ENCODE peak calls at places on chromosomes 16 and 17, in eight cellular contexts. One of them, this sample, is unnamed.

GRCh38 chr17:44489581-44489980 is 13.6 kb downstream of the GPATCH8 start:
- DNase-seq in stimulated activated CD8-positive, alpha-beta memory T cell treated with anti-CD3 and anti-CD28 coated beads, Interleukin-12 subunit alpha, Interleukin-12 subunit beta, amount 100 ng/mL, for 4 hours: no peak
- DNase-seq in germinal center: no peak
- DNase-seq in HFFc6: no peak
- DNase-seq in iris pigment epithelial cell: no peak
- DNase-seq in NCI-H1048: no peak
- DNase-seq in stimulated activated CD4-positive, alpha-beta T cell treated with anti-CD3 and anti-CD28 coated beads, TNF-alpha, amount 100 ng/mL, for 1 hour: no peak
- DNase-seq in A549: no peak
- DNase-seq in this sample: no peak

GRCh38 chr17:64507418-64507766 is 615 bp downstream of the CEP95 start:
- DNase-seq in stimulated activated CD8-positive, alpha-beta memory T cell treated with anti-CD3 and anti-CD28 coated beads, Interleukin-12 subunit alpha, Interleukin-12 subunit beta, amount 100 ng/mL, for 4 hours: no peak
- DNase-seq in germinal center: peak
- DNase-seq in HFFc6: peak
- DNase-seq in iris pigment epithelial cell: peak
- DNase-seq in NCI-H1048: peak
- DNase-seq in stimulated activated CD4-positive, alpha-beta T cell treated with anti-CD3 and anti-CD28 coated beads, TNF-alpha, amount 100 ng/mL, for 1 hour: no peak
- DNase-seq in A549: peak
- DNase-seq in this sample: no peak

GRCh38 chr16:48385272-48385953 is at the start of gene SIAH1:
- DNase-seq in stimulated activated CD8-positive, alpha-beta memory T cell treated with anti-CD3 and anti-CD28 coated beads, Interleukin-12 subunit alpha, Interleukin-12 subunit beta, amount 100 ng/mL, for 4 hours: peak
- DNase-seq in germinal center: peak
- DNase-seq in HFFc6: peak
- DNase-seq in iris pigment epithelial cell: peak
- DNase-seq in NCI-H1048: peak
- DNase-seq in stimulated activated CD4-positive, alpha-beta T cell treated with anti-CD3 and anti-CD28 coated beads, TNF-alpha, amount 100 ng/mL, for 1 hour: peak
- DNase-seq in A549: peak
- DNase-seq in this sample: no peak

GRCh38 chr16:59913666-59914065 is 1179.5 kb upstream of the GOT2 start:
- DNase-seq in stimulated activated CD8-positive, alpha-beta memory T cell treated with anti-CD3 and anti-CD28 coated beads, Interleukin-12 subunit alpha, Interleukin-12 subunit beta, amount 100 ng/mL, for 4 hours: no peak
- DNase-seq in germinal center: no peak
- DNase-seq in HFFc6: no peak
- DNase-seq in iris pigment epithelial cell: no peak
- DNase-seq in NCI-H1048: no peak
- DNase-seq in stimulated activated CD4-positive, alpha-beta T cell treated with anti-CD3 and anti-CD28 coated beads, TNF-alpha, amount 100 ng/mL, for 1 hour: no peak
- DNase-seq in A549: no peak
- DNase-seq in this sample: no peak

GRCh38 chr17:42422412-42422957 is 571 bp downstream of the CAVIN1 start:
- DNase-seq in stimulated activated CD8-positive, alpha-beta memory T cell treated with anti-CD3 and anti-CD28 coated beads, Interleukin-12 subunit alpha, Interleukin-12 subunit beta, amount 100 ng/mL, for 4 hours: no peak
- DNase-seq in germinal center: no peak
- DNase-seq in HFFc6: no peak
- DNase-seq in iris pigment epithelial cell: peak
- DNase-seq in NCI-H1048: no peak
- DNase-seq in stimulated activated CD4-positive, alpha-beta T cell treated with anti-CD3 and anti-CD28 coated beads, TNF-alpha, amount 100 ng/mL, for 1 hour: no peak
- DNase-seq in A549: no peak
- DNase-seq in this sample: no peak

GRCh38 chr17:58341861-58342475 is 10.0 kb downstream of the SUPT4H1 start:
- DNase-seq in stimulated activated CD8-positive, alpha-beta memory T cell treated with anti-CD3 and anti-CD28 coated beads, Interleukin-12 subunit alpha, Interleukin-12 subunit beta, amount 100 ng/mL, for 4 hours: no peak
- DNase-seq in germinal center: no peak
- DNase-seq in HFFc6: no peak
- DNase-seq in iris pigment epithelial cell: no peak
- DNase-seq in NCI-H1048: no peak
- DNase-seq in stimulated activated CD4-positive, alpha-beta T cell treated with anti-CD3 and anti-CD28 coated beads, TNF-alpha, amount 100 ng/mL, for 1 hour: no peak
- DNase-seq in A549: no peak
- DNase-seq in this sample: no peak

GRCh38 chr17:37702605-37703004 is 42.3 kb downstream of the HNF1B start:
- DNase-seq in stimulated activated CD8-positive, alpha-beta memory T cell treated with anti-CD3 and anti-CD28 coated beads, Interleukin-12 subunit alpha, Interleukin-12 subunit beta, amount 100 ng/mL, for 4 hours: no peak
- DNase-seq in germinal center: no peak
- DNase-seq in HFFc6: peak
- DNase-seq in iris pigment epithelial cell: peak
- DNase-seq in NCI-H1048: no peak
- DNase-seq in stimulated activated CD4-positive, alpha-beta T cell treated with anti-CD3 and anti-CD28 coated beads, TNF-alpha, amount 100 ng/mL, for 1 hour: no peak
- DNase-seq in A549: peak
- DNase-seq in this sample: no peak

GRCh38 chr16:4673387-4674046 is 19.8 kb upstream of the NUDT16L1 start:
- DNase-seq in stimulated activated CD8-positive, alpha-beta memory T cell treated with anti-CD3 and anti-CD28 coated beads, Interleukin-12 subunit alpha, Interleukin-12 subunit beta, amount 100 ng/mL, for 4 hours: no peak
- DNase-seq in germinal center: no peak
- DNase-seq in HFFc6: no peak
- DNase-seq in iris pigment epithelial cell: no peak
- DNase-seq in NCI-H1048: no peak
- DNase-seq in stimulated activated CD4-positive, alpha-beta T cell treated with anti-CD3 and anti-CD28 coated beads, TNF-alpha, amount 100 ng/mL, for 1 hour: no peak
- DNase-seq in A549: no peak
- DNase-seq in this sample: no peak

GRCh38 chr16:56606688-56607618 is 1.4 kb upstream of the MT2A start:
- DNase-seq in stimulated activated CD8-positive, alpha-beta memory T cell treated with anti-CD3 and anti-CD28 coated beads, Interleukin-12 subunit alpha, Interleukin-12 subunit beta, amount 100 ng/mL, for 4 hours: no peak
- DNase-seq in germinal center: no peak
- DNase-seq in HFFc6: peak
- DNase-seq in iris pigment epithelial cell: peak
- DNase-seq in NCI-H1048: no peak
- DNase-seq in stimulated activated CD4-positive, alpha-beta T cell treated with anti-CD3 and anti-CD28 coated beads, TNF-alpha, amount 100 ng/mL, for 1 hour: no peak
- DNase-seq in A549: peak
- DNase-seq in this sample: no peak

GRCh38 chr16:88374736-88375135 is 8.0 kb upstream of the ZNF469 start:
- DNase-seq in stimulated activated CD8-positive, alpha-beta memory T cell treated with anti-CD3 and anti-CD28 coated beads, Interleukin-12 subunit alpha, Interleukin-12 subunit beta, amount 100 ng/mL, for 4 hours: no peak
- DNase-seq in germinal center: no peak
- DNase-seq in HFFc6: no peak
- DNase-seq in iris pigment epithelial cell: no peak
- DNase-seq in NCI-H1048: no peak
- DNase-seq in stimulated activated CD4-positive, alpha-beta T cell treated with anti-CD3 and anti-CD28 coated beads, TNF-alpha, amount 100 ng/mL, for 1 hour: no peak
- DNase-seq in A549: no peak
- DNase-seq in this sample: no peak

GRCh38 chr17:16215965-16216316 is 607 bp upstream of the NCOR1 start:
- DNase-seq in stimulated activated CD8-positive, alpha-beta memory T cell treated with anti-CD3 and anti-CD28 coated beads, Interleukin-12 subunit alpha, Interleukin-12 subunit beta, amount 100 ng/mL, for 4 hours: no peak
- DNase-seq in germinal center: peak
- DNase-seq in HFFc6: no peak
- DNase-seq in iris pigment epithelial cell: peak
- DNase-seq in NCI-H1048: no peak
- DNase-seq in stimulated activated CD4-positive, alpha-beta T cell treated with anti-CD3 and anti-CD28 coated beads, TNF-alpha, amount 100 ng/mL, for 1 hour: no peak
- DNase-seq in A549: no peak
- DNase-seq in this sample: no peak

GRCh38 chr16:57444711-57445110 is 2.5 kb downstream of the CIAPIN1 start:
- DNase-seq in stimulated activated CD8-positive, alpha-beta memory T cell treated with anti-CD3 and anti-CD28 coated beads, Interleukin-12 subunit alpha, Interleukin-12 subunit beta, amount 100 ng/mL, for 4 hours: no peak
- DNase-seq in germinal center: no peak
- DNase-seq in HFFc6: no peak
- DNase-seq in iris pigment epithelial cell: peak
- DNase-seq in NCI-H1048: no peak
- DNase-seq in stimulated activated CD4-positive, alpha-beta T cell treated with anti-CD3 and anti-CD28 coated beads, TNF-alpha, amount 100 ng/mL, for 1 hour: no peak
- DNase-seq in A549: no peak
- DNase-seq in this sample: no peak

GRCh38 chr17:81197409-81197795 is 25.4 kb downstream of the CEP131 start:
- DNase-seq in stimulated activated CD8-positive, alpha-beta memory T cell treated with anti-CD3 and anti-CD28 coated beads, Interleukin-12 subunit alpha, Interleukin-12 subunit beta, amount 100 ng/mL, for 4 hours: no peak
- DNase-seq in germinal center: no peak
- DNase-seq in HFFc6: no peak
- DNase-seq in iris pigment epithelial cell: no peak
- DNase-seq in NCI-H1048: no peak
- DNase-seq in stimulated activated CD4-positive, alpha-beta T cell treated with anti-CD3 and anti-CD28 coated beads, TNF-alpha, amount 100 ng/mL, for 1 hour: no peak
- DNase-seq in A549: no peak
- DNase-seq in this sample: no peak

GRCh38 chr17:80859004-80859941 is 132.4 kb upstream of the CHMP6 start:
- DNase-seq in stimulated activated CD8-positive, alpha-beta memory T cell treated with anti-CD3 and anti-CD28 coated beads, Interleukin-12 subunit alpha, Interleukin-12 subunit beta, amount 100 ng/mL, for 4 hours: no peak
- DNase-seq in germinal center: no peak
- DNase-seq in HFFc6: peak
- DNase-seq in iris pigment epithelial cell: peak
- DNase-seq in NCI-H1048: no peak
- DNase-seq in stimulated activated CD4-positive, alpha-beta T cell treated with anti-CD3 and anti-CD28 coated beads, TNF-alpha, amount 100 ng/mL, for 1 hour: no peak
- DNase-seq in A549: no peak
- DNase-seq in this sample: no peak

GRCh38 chr16:20740901-20741491 is 622 bp downstream of the THUMPD1 start:
- DNase-seq in stimulated activated CD8-positive, alpha-beta memory T cell treated with anti-CD3 and anti-CD28 coated beads, Interleukin-12 subunit alpha, Interleukin-12 subunit beta, amount 100 ng/mL, for 4 hours: peak
- DNase-seq in germinal center: peak
- DNase-seq in HFFc6: peak
- DNase-seq in iris pigment epithelial cell: peak
- DNase-seq in NCI-H1048: no peak
- DNase-seq in stimulated activated CD4-positive, alpha-beta T cell treated with anti-CD3 and anti-CD28 coated beads, TNF-alpha, amount 100 ng/mL, for 1 hour: peak
- DNase-seq in A549: peak
- DNase-seq in this sample: no peak

GRCh38 chr16:81212830-81213465 is 25.5 kb upstream of the BCO1 start:
- DNase-seq in stimulated activated CD8-positive, alpha-beta memory T cell treated with anti-CD3 and anti-CD28 coated beads, Interleukin-12 subunit alpha, Interleukin-12 subunit beta, amount 100 ng/mL, for 4 hours: no peak
- DNase-seq in germinal center: no peak
- DNase-seq in HFFc6: no peak
- DNase-seq in iris pigment epithelial cell: no peak
- DNase-seq in NCI-H1048: no peak
- DNase-seq in stimulated activated CD4-positive, alpha-beta T cell treated with anti-CD3 and anti-CD28 coated beads, TNF-alpha, amount 100 ng/mL, for 1 hour: no peak
- DNase-seq in A549: no peak
- DNase-seq in this sample: no peak

GRCh38 chr16:29996773-29997250 is 771 bp downstream of the INO80E start:
- DNase-seq in stimulated activated CD8-positive, alpha-beta memory T cell treated with anti-CD3 and anti-CD28 coated beads, Interleukin-12 subunit alpha, Interleukin-12 subunit beta, amount 100 ng/mL, for 4 hours: no peak
- DNase-seq in germinal center: no peak
- DNase-seq in HFFc6: no peak
- DNase-seq in iris pigment epithelial cell: no peak
- DNase-seq in NCI-H1048: no peak
- DNase-seq in stimulated activated CD4-positive, alpha-beta T cell treated with anti-CD3 and anti-CD28 coated beads, TNF-alpha, amount 100 ng/mL, for 1 hour: no peak
- DNase-seq in A549: no peak
- DNase-seq in this sample: no peak

GRCh38 chr16:9184354-9184690 is 92.9 kb downstream of the HAPSTR1 start:
- DNase-seq in stimulated activated CD8-positive, alpha-beta memory T cell treated with anti-CD3 and anti-CD28 coated beads, Interleukin-12 subunit alpha, Interleukin-12 subunit beta, amount 100 ng/mL, for 4 hours: no peak
- DNase-seq in germinal center: no peak
- DNase-seq in HFFc6: no peak
- DNase-seq in iris pigment epithelial cell: no peak
- DNase-seq in NCI-H1048: no peak
- DNase-seq in stimulated activated CD4-positive, alpha-beta T cell treated with anti-CD3 and anti-CD28 coated beads, TNF-alpha, amount 100 ng/mL, for 1 hour: no peak
- DNase-seq in A549: no peak
- DNase-seq in this sample: no peak

GRCh38 chr17:35893751-35894150 is 13.6 kb upstream of the CCL5 start:
- DNase-seq in stimulated activated CD8-positive, alpha-beta memory T cell treated with anti-CD3 and anti-CD28 coated beads, Interleukin-12 subunit alpha, Interleukin-12 subunit beta, amount 100 ng/mL, for 4 hours: no peak
- DNase-seq in germinal center: no peak
- DNase-seq in HFFc6: no peak
- DNase-seq in iris pigment epithelial cell: no peak
- DNase-seq in NCI-H1048: no peak
- DNase-seq in stimulated activated CD4-positive, alpha-beta T cell treated with anti-CD3 and anti-CD28 coated beads, TNF-alpha, amount 100 ng/mL, for 1 hour: no peak
- DNase-seq in A549: no peak
- DNase-seq in this sample: no peak

GRCh38 chr17:49715221-49715620 is 7.5 kb upstream of the SLC35B1 start:
- DNase-seq in stimulated activated CD8-positive, alpha-beta memory T cell treated with anti-CD3 and anti-CD28 coated beads, Interleukin-12 subunit alpha, Interleukin-12 subunit beta, amount 100 ng/mL, for 4 hours: no peak
- DNase-seq in germinal center: no peak
- DNase-seq in HFFc6: no peak
- DNase-seq in iris pigment epithelial cell: no peak
- DNase-seq in NCI-H1048: no peak
- DNase-seq in stimulated activated CD4-positive, alpha-beta T cell treated with anti-CD3 and anti-CD28 coated beads, TNF-alpha, amount 100 ng/mL, for 1 hour: no peak
- DNase-seq in A549: no peak
- DNase-seq in this sample: no peak

GRCh38 chr17:58335061-58335731 is 6.6 kb upstream of the TSPOAP1 start:
- DNase-seq in stimulated activated CD8-positive, alpha-beta memory T cell treated with anti-CD3 and anti-CD28 coated beads, Interleukin-12 subunit alpha, Interleukin-12 subunit beta, amount 100 ng/mL, for 4 hours: no peak
- DNase-seq in germinal center: no peak
- DNase-seq in HFFc6: no peak
- DNase-seq in iris pigment epithelial cell: no peak
- DNase-seq in NCI-H1048: no peak
- DNase-seq in stimulated activated CD4-positive, alpha-beta T cell treated with anti-CD3 and anti-CD28 coated beads, TNF-alpha, amount 100 ng/mL, for 1 hour: no peak
- DNase-seq in A549: no peak
- DNase-seq in this sample: no peak

GRCh38 chr17:5584971-5585794 is 874 bp upstream of the NLRP1 start:
- DNase-seq in stimulated activated CD8-positive, alpha-beta memory T cell treated with anti-CD3 and anti-CD28 coated beads, Interleukin-12 subunit alpha, Interleukin-12 subunit beta, amount 100 ng/mL, for 4 hours: no peak
- DNase-seq in germinal center: no peak
- DNase-seq in HFFc6: peak
- DNase-seq in iris pigment epithelial cell: peak
- DNase-seq in NCI-H1048: no peak
- DNase-seq in stimulated activated CD4-positive, alpha-beta T cell treated with anti-CD3 and anti-CD28 coated beads, TNF-alpha, amount 100 ng/mL, for 1 hour: no peak
- DNase-seq in A549: no peak
- DNase-seq in this sample: no peak

GRCh38 chr16:71623597-71623996 is 2.4 kb upstream of the MARVELD3 start:
- DNase-seq in stimulated activated CD8-positive, alpha-beta memory T cell treated with anti-CD3 and anti-CD28 coated beads, Interleukin-12 subunit alpha, Interleukin-12 subunit beta, amount 100 ng/mL, for 4 hours: no peak
- DNase-seq in germinal center: no peak
- DNase-seq in HFFc6: no peak
- DNase-seq in iris pigment epithelial cell: no peak
- DNase-seq in NCI-H1048: no peak
- DNase-seq in stimulated activated CD4-positive, alpha-beta T cell treated with anti-CD3 and anti-CD28 coated beads, TNF-alpha, amount 100 ng/mL, for 1 hour: no peak
- DNase-seq in A549: no peak
- DNase-seq in this sample: no peak